ENCODE peak calls at places on chromosomes 11 and 22, in ten cellular contexts. M is uterus, Q is tibial nerve, O is Caco-2, F is RWPE1, G is lung, W is ovary, E is astrocyte of the spinal cord, S is mammary epithelial cell, R is colonic mucosa. K is an unnamed sample.

GRCh38 chr11:12687216-12687623 is 13.0 kb downstream of the TEAD1 start:
- DNase-seq in M (no peak), Q (no peak), O (peak), F (no peak), G (no peak), W (no peak), E (no peak), S (no peak), R (no peak), K (no peak)

GRCh38 chr11:86486261-86487030 is 111.8 kb downstream of the CCDC81 start:
- DNase-seq in M (no peak), Q (no peak), O (no peak), F (no peak), G (no peak), W (no peak), E (no peak), S (no peak), R (peak), K (no peak)

GRCh38 chr11:70744396-70745185 is 346.3 kb downstream of the CTTN start:
- DNase-seq in M (no peak), Q (no peak), O (no peak), F (no peak), G (no peak), W (no peak), E (no peak), S (no peak), R (no peak), K (no peak)

GRCh38 chr22:44133901-44134511 is 46.7 kb upstream of the PARVG start:
- DNase-seq in M (no peak), Q (no peak), O (no peak), F (no peak), G (no peak), W (no peak), E (peak), S (no peak), R (no peak), K (peak)

GRCh38 chr11:95568236-95568635 is 221.3 kb downstream of the FAM76B start:
- DNase-seq in M (no peak), Q (no peak), O (no peak), F (no peak), G (no peak), W (no peak), E (no peak), S (no peak), R (no peak), K (no peak)

GRCh38 chr22:42747701-42748513 is 27.2 kb upstream of the A4GALT start:
- DNase-seq in M (no peak), Q (no peak), O (no peak), F (no peak), G (no peak), W (no peak), E (peak), S (peak), R (no peak), K (peak)

GRCh38 chr11:129710423-129710822 is 105.2 kb upstream of the TMEM45B start:
- DNase-seq in M (no peak), Q (no peak), O (no peak), F (no peak), G (no peak), W (no peak), E (no peak), S (no peak), R (no peak), K (no peak)

GRCh38 chr11:45264839-45265515 is 21.2 kb downstream of the SYT13 start:
- DNase-seq in M (no peak), Q (no peak), O (no peak), F (peak), G (no peak), W (no peak), E (peak), S (peak), R (no peak), K (peak)

GRCh38 chr11:119461250-119461963 is 38.4 kb upstream of the THY1 start:
- DNase-seq in M (no peak), Q (no peak), O (no peak), F (no peak), G (no peak), W (no peak), E (no peak), S (peak), R (no peak), K (peak)

GRCh38 chr22:29202231-29203192 is 3.2 kb upstream of the EMID1 start:
- DNase-seq in M (peak), Q (peak), O (peak), F (no peak), G (peak), W (no peak), E (peak), S (no peak), R (peak), K (no peak)

GRCh38 chr11:36065436-36065835 is 121.6 kb downstream of the LDLRAD3 start:
- DNase-seq in M (no peak), Q (no peak), O (no peak), F (no peak), G (no peak), W (no peak), E (no peak), S (peak), R (no peak), K (no peak)

GRCh38 chr11:62830904-62831519 is 839 bp downstream of the STX5 start:
- DNase-seq in M (no peak), Q (no peak), O (peak), F (no peak), G (peak), W (no peak), E (no peak), S (no peak), R (no peak), K (no peak)

GRCh38 chr11:72430743-72431570 is 3.4 kb downstream of the CLPB start:
- DNase-seq in M (no peak), Q (no peak), O (peak), F (peak), G (no peak), W (peak), E (peak), S (peak), R (no peak), K (peak)

GRCh38 chr11:107856180-107856980 is 2.2 kb downstream of the SLC35F2 start:
- DNase-seq in M (no peak), Q (no peak), O (no peak), F (no peak), G (no peak), W (no peak), E (no peak), S (no peak), R (peak), K (no peak)

GRCh38 chr22:49088801-49089791 is 738.6 kb downstream of the BRD1 start:
- DNase-seq in M (no peak), Q (no peak), O (no peak), F (no peak), G (no peak), W (no peak), E (no peak), S (no peak), R (no peak), K (no peak)

GRCh38 chr22:22721681-22722309 is 77.4 kb downstream of the GGTLC2 start:
- DNase-seq in M (no peak), Q (no peak), O (no peak), F (no peak), G (no peak), W (peak), E (peak), S (peak), R (no peak), K (peak)

GRCh38 chr11:90836031-90836430 is 613.2 kb upstream of the CHORDC1 start:
- DNase-seq in M (no peak), Q (no peak), O (no peak), F (no peak), G (no peak), W (no peak), E (no peak), S (no peak), R (no peak), K (no peak)

GRCh38 chr22:39992088-39992826 is 2.5 kb upstream of the FAM83F start:
- DNase-seq in M (no peak), Q (no peak), O (no peak), F (no peak), G (no peak), W (no peak), E (no peak), S (no peak), R (no peak), K (no peak)

GRCh38 chr11:78560826-78561484 is 13.7 kb downstream of the NARS2 start:
- DNase-seq in M (no peak), Q (no peak), O (peak), F (no peak), G (no peak), W (no peak), E (peak), S (no peak), R (peak), K (peak)

GRCh38 chr11:7019500-7020182 is 505 bp downstream of the ZNF214 start:
- DNase-seq in M (peak), Q (no peak), O (peak), F (peak), G (no peak), W (peak), E (peak), S (peak), R (peak), K (no peak)

GRCh38 chr11:13896990-13897353 is 65.6 kb upstream of the SPON1 start:
- DNase-seq in M (no peak), Q (no peak), O (no peak), F (no peak), G (no peak), W (no peak), E (no peak), S (no peak), R (no peak), K (no peak)

GRCh38 chr11:74710291-74710938 is 20.8 kb downstream of the CHRDL2 start:
- DNase-seq in M (no peak), Q (no peak), O (no peak), F (no peak), G (no peak), W (no peak), E (peak), S (no peak), R (no peak), K (peak)

GRCh38 chr22:37503850-37504249 is 15.4 kb downstream of the CARD10 start:
- DNase-seq in M (no peak), Q (no peak), O (no peak), F (no peak), G (no peak), W (no peak), E (no peak), S (no peak), R (peak), K (no peak)

GRCh38 chr11:108511851-108512474 is 13.8 kb upstream of the POGLUT3 start:
- DNase-seq in M (no peak), Q (no peak), O (no peak), F (peak), G (no peak), W (no peak), E (peak), S (peak), R (no peak), K (peak)

GRCh38 chr22:29773233-29773632 is 6.1 kb downstream of the UQCR10 start:
- DNase-seq in M (no peak), Q (no peak), O (no peak), F (peak), G (no peak), W (no peak), E (peak), S (peak), R (no peak), K (peak)

GRCh38 chr11:96052921-96053631 is 129.2 kb upstream of the MTMR2 start:
- DNase-seq in M (no peak), Q (no peak), O (no peak), F (no peak), G (no peak), W (no peak), E (peak), S (no peak), R (no peak), K (peak)

GRCh38 chr11:69444381-69445130 is 36.9 kb upstream of the LINC01488 start:
- DNase-seq in M (peak), Q (peak), O (peak), F (peak), G (peak), W (no peak), E (peak), S (peak), R (peak), K (peak)

GRCh38 chr11:107293677-107294344 is 163.8 kb downstream of the CWF19L2 start:
- DNase-seq in M (no peak), Q (no peak), O (peak), F (no peak), G (no peak), W (no peak), E (no peak), S (no peak), R (no peak), K (no peak)

GRCh38 chr22:22488736-22489135 is 19.8 kb downstream of the ZNF280B start:
- DNase-seq in M (no peak), Q (no peak), O (no peak), F (no peak), G (no peak), W (no peak), E (no peak), S (no peak), R (no peak), K (no peak)

GRCh38 chr22:22552630-22553029 is 6.4 kb downstream of the PRAME start:
- DNase-seq in M (no peak), Q (no peak), O (peak), F (no peak), G (no peak), W (no peak), E (no peak), S (no peak), R (no peak), K (no peak)

GRCh38 chr11:110000858-110001257 is 92.3 kb upstream of the ZC3H12C start:
- DNase-seq in M (no peak), Q (no peak), O (no peak), F (no peak), G (no peak), W (no peak), E (peak), S (no peak), R (no peak), K (peak)

GRCh38 chr11:120547871-120548681 is 36.5 kb downstream of the GRIK4 start:
- DNase-seq in M (peak), Q (peak), O (peak), F (peak), G (peak), W (peak), E (peak), S (peak), R (peak), K (peak)

GRCh38 chr11:749731-750130 is 2.5 kb downstream of the TALDO1 start:
- DNase-seq in M (no peak), Q (no peak), O (no peak), F (no peak), G (no peak), W (no peak), E (no peak), S (no peak), R (no peak), K (peak)
- TF ChIP-seq CTCF in M (no peak), Q (no peak), O (no peak), F (no peak), G (no peak), W (no peak), E (no peak), S (no peak), R (no peak), K (no peak)

DNA sequence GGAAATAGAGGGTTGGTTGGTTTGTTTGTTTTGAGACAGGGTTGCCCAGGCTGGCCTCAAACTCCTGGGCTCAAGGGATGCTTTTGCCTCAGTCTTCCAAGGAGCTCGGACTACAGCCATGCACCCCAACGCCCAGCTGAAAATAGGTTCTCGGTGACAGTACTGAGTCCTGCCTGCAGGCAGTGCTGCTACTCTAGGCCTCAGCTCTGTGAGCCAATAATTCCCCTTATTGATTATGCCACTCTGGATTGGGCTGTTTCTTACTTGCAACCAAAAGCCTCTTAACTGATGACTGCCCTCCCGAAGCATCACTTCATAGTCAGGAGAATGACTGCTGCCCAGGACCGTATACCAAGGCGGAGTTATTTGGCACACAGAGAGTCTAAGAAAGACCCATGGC is 1.2 kb upstream of the C11orf16 start:
- DNase-seq in M (no peak), Q (no peak), O (no peak), F (no peak), G (no peak), W (no peak), E (no peak), S (no peak), R (no peak), K (no peak)
- TF ChIP-seq CTCF in M (no peak), Q (no peak), O (peak), F (no peak), G (no peak), W (no peak), E (peak), S (no peak), R (no peak), K (peak)

DNA sequence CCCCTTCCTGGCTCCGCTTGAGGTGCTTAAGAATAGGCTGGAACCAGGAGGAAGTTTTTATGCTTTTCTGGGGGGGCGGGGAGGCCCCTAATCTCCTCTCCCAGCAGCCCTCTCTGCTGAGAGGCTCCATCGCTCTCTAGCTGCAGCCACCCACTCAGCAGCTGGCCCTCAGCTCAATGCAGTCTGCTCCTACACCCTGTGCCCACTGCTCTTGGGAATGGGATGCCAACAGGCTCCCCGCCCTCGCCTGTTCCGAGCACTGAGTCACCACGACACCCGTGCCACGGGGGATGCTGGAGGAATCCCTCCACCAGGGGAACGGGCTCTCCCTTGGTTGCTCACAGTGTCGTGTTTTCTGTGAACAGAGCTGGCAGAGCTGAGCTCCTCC is 23.5 kb upstream of the SUSD2 start:
- DNase-seq in M (no peak), Q (no peak), O (no peak), F (no peak), G (no peak), W (no peak), E (no peak), S (no peak), R (no peak), K (no peak)
- TF ChIP-seq CTCF in M (peak), Q (no peak), O (no peak), F (no peak), G (no peak), W (no peak), E (no peak), S (no peak), R (no peak), K (no peak)

GRCh38 chr11:126484266-126484665 is 128.8 kb downstream of the ST3GAL4 start:
- DNase-seq in M (no peak), Q (no peak), O (no peak), F (no peak), G (no peak), W (no peak), E (peak), S (peak), R (no peak), K (peak)

GRCh38 chr11:126483796-126484195 is 128.3 kb downstream of the ST3GAL4 start:
- DNase-seq in M (no peak), Q (no peak), O (no peak), F (no peak), G (no peak), W (no peak), E (no peak), S (no peak), R (no peak), K (no peak)

GRCh38 chr11:126487711-126488110 is 132.2 kb downstream of the ST3GAL4 start:
- DNase-seq in M (no peak), Q (no peak), O (no peak), F (no peak), G (no peak), W (no peak), E (no peak), S (no peak), R (no peak), K (no peak)

GRCh38 chr11:126485986-126486635 is 130.6 kb downstream of the ST3GAL4 start:
- DNase-seq in M (no peak), Q (no peak), O (no peak), F (no peak), G (no peak), W (no peak), E (no peak), S (no peak), R (no peak), K (no peak)

DNA sequence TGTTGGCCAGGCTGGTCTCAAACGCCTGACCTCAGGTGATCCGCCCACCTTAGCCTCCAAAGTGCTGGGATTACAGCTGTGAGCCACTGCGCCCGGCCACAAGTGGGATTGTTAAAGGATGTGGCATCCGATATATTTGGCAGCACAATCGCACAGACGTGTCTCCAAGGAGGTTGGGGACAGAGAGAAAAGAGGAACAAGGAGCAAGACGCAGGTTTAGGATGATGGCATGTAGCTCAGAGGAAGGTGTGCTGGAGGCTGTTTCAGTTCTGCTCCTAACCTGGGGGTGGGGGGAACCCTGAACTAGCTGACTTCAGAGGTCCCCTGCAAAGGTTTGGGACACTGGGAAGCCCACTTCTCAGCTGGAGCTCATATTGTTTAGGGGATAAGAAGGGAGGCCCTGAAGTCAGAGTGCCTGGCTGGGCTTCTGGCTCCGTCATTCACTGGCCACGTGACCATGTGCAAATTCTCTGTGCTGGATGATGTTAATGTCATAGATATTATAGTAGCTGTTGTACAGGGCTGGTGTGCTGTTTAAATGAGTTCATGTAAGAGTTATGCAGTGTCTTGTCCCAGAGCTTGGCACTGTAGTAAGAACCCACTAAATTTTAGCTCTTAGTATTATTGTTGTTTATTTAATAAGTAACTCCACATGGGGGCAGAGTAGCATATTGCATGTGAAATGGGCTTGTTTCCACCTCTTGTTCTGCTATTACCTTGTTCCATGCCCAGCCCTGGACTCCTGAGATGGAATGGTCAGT is 129.7 kb downstream of the ST3GAL4 start:
- DNase-seq in M (no peak), Q (no peak), O (no peak), F (no peak), G (no peak), W (no peak), E (peak), S (peak), R (no peak), K (peak)
- TF ChIP-seq CTCF in M (no peak), Q (no peak), O (no peak), F (no peak), G (no peak), W (no peak), E (no peak), S (peak), R (no peak), K (no peak)

GRCh38 chr11:26522912-26523610 is 49.0 kb downstream of the MUC15 start:
- DNase-seq in M (no peak), Q (no peak), O (peak), F (no peak), G (no peak), W (no peak), E (peak), S (peak), R (no peak), K (peak)

DNA sequence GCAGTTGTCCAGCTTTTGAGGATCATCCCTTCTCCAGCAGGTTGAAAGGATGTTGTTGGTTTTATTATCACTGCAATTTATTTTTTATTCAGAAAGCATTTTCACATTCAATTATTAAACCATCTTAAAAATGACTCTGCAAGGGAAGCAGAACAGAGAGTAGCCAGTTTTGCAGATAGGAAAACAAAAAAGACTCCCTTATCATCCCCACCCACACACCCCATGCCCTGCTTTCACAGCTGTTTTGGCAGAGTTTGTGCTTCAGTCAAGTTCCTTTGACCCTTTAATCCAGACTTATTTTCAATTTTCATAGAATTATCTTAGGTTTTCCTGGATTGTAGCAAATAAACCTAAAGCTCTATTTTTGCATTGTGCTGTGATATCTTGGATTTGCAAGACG is 44.4 kb downstream of the MUC15 start:
- DNase-seq in M (no peak), Q (no peak), O (no peak), F (no peak), G (no peak), W (no peak), E (no peak), S (no peak), R (no peak), K (no peak)
- TF ChIP-seq CTCF in M (no peak), Q (no peak), O (no peak), F (no peak), G (no peak), W (no peak), E (no peak), S (no peak), R (no peak), K (no peak)

K was measured in fibroblast of the aortic adventitia.